ENCODE peak calls at places on chromosomes 3 and 15, in eight cellular contexts. Q is NCI-H1417; F is HS-27A; M is posterior vena cava; D is renal cortical epithelial cell; A is ureter; Y is effector CD4-positive, alpha-beta T cell; V is lung. W is an unnamed sample.
A peak's percentile ranks its signal among the peaks of the same experiment; 100 is the strongest.

GRCh38 chr3:146077181-146077580 is 83.8 kb downstream of the PLOD2 start:
- DNase-seq in Q (no peak), F (no peak), M (no peak), D (no peak), A (no peak), Y (no peak), V (no peak), W (no peak)

GRCh38 chr15:40310001-40310959 is 2.5 kb upstream of the PLCB2 start:
- DNase-seq in Q (peak; percentile 14), F (no peak), M (peak; percentile 81), D (peak; percentile 27), A (no peak), Y (peak; percentile 39), V (peak; percentile 57), W (no peak)

GRCh38 chr3:15528881-15529537 is 7.5 kb upstream of the COLQ start:
- DNase-seq in Q (no peak), F (no peak), M (no peak), D (no peak), A (no peak), Y (no peak), V (peak; percentile 62), W (no peak)

GRCh38 chr15:98865397-98866339 is 141.9 kb downstream of the PGPEP1L start:
- DNase-seq in Q (peak; percentile 78), F (no peak), M (peak; percentile 95), D (no peak), A (peak; percentile 84), Y (peak; percentile 53), V (peak; percentile 67), W (peak; percentile 88)

GRCh38 chr3:74390121-74390870 is 224.2 kb downstream of the CNTN3 start:
- DNase-seq in Q (no peak), F (no peak), M (no peak), D (no peak), A (no peak), Y (no peak), V (no peak), W (no peak)

GRCh38 chr15:63221346-63221745 is 31.9 kb downstream of the RAB8B start:
- DNase-seq in Q (no peak), F (no peak), M (peak; percentile 82), D (peak; percentile 26), A (peak; percentile 50), Y (no peak), V (peak; percentile 43), W (no peak)

GRCh38 chr15:98614681-98615080 is 33.7 kb upstream of the IGF1R start:
- DNase-seq in Q (no peak), F (no peak), M (no peak), D (peak; percentile 47), A (no peak), Y (no peak), V (peak; percentile 4), W (no peak)

GRCh38 chr15:39691229-39691628 is 91.4 kb downstream of the FSIP1 start:
- DNase-seq in Q (no peak), F (no peak), M (no peak), D (no peak), A (no peak), Y (no peak), V (no peak), W (no peak)

GRCh38 chr3:126446301-126446700 is 29.4 kb downstream of the ZXDC start:
- DNase-seq in Q (no peak), F (no peak), M (peak; percentile 37), D (no peak), A (no peak), Y (no peak), V (no peak), W (peak; percentile 34)

GRCh38 chr3:72263223-72264015 is 478.5 kb upstream of the PROK2 start:
- DNase-seq in Q (no peak), F (no peak), M (no peak), D (no peak), A (no peak), Y (no peak), V (no peak), W (no peak)

GRCh38 chr15:40058476-40059140 is 19.6 kb upstream of the SRP14 start:
- DNase-seq in Q (no peak), F (no peak), M (peak; percentile 43), D (peak; percentile 37), A (no peak), Y (no peak), V (no peak), W (no peak)

GRCh38 chr15:45842151-45842550 is 207.3 kb downstream of the SQOR start:
- DNase-seq in Q (no peak), F (no peak), M (no peak), D (peak; percentile 90), A (no peak), Y (no peak), V (no peak), W (no peak)

GRCh38 chr15:36775209-36775608 is 195.8 kb downstream of the CDIN1 start:
- DNase-seq in Q (no peak), F (no peak), M (no peak), D (no peak), A (no peak), Y (no peak), V (no peak), W (no peak)

GRCh38 chr3:127018306-127018828 is 35.5 kb downstream of the PLXNA1 start:
- DNase-seq in Q (no peak), F (no peak), M (no peak), D (no peak), A (no peak), Y (no peak), V (no peak), W (no peak)

GRCh38 chr15:43241100-43241499 is 20.3 kb upstream of the EPB42 start:
- DNase-seq in Q (no peak), F (no peak), M (peak; percentile 87), D (no peak), A (no peak), Y (no peak), V (no peak), W (no peak)

GRCh38 chr15:69755571-69756310 is 303.1 kb downstream of the RPLP1 start:
- DNase-seq in Q (no peak), F (no peak), M (no peak), D (peak; percentile 99), A (no peak), Y (peak; percentile 56), V (no peak), W (no peak)

GRCh38 chr3:129715854-129716253 is 109.4 kb upstream of the PLXND1 start:
- DNase-seq in Q (no peak), F (no peak), M (no peak), D (no peak), A (no peak), Y (no peak), V (no peak), W (no peak)

GRCh38 chr3:124582621-124583437 is 147.4 kb upstream of the UMPS start:
- DNase-seq in Q (no peak), F (no peak), M (no peak), D (peak; percentile 78), A (no peak), Y (no peak), V (no peak), W (no peak)

GRCh38 chr15:26864664-26865191 is 2.1 kb upstream of the GABRA5 start:
- DNase-seq in Q (peak; percentile 50), F (no peak), M (no peak), D (peak; percentile 23), A (no peak), Y (no peak), V (no peak), W (no peak)

GRCh38 chr3:35596611-35597010 is 42.7 kb upstream of the ARPP21 start:
- DNase-seq in Q (no peak), F (no peak), M (no peak), D (no peak), A (no peak), Y (no peak), V (no peak), W (no peak)

GRCh38 chr15:52040167-52040900 is 21.3 kb downstream of the MAPK6 start:
- DNase-seq in Q (no peak), F (no peak), M (no peak), D (peak; percentile 41), A (no peak), Y (no peak), V (no peak), W (no peak)

GRCh38 chr15:76964157-76964556 is 30.8 kb upstream of the PSTPIP1 start:
- DNase-seq in Q (no peak), F (no peak), M (no peak), D (peak; percentile 13), A (no peak), Y (no peak), V (no peak), W (no peak)

GRCh38 chr15:78810377-78811123 is 714 bp downstream of the ADAMTS7 start:
- DNase-seq in Q (peak; percentile 61), F (no peak), M (no peak), D (no peak), A (peak; percentile 62), Y (no peak), V (peak; percentile 54), W (peak; percentile 80)

W was measured in sciatic nerve.